ENCODE peak calls at places on chromosomes 7 and 10, in eight cellular contexts. M is head of caudate nucleus; E is stimulated activated CD4-positive, alpha-beta T cell treated with anti-CD3 and anti-CD28 coated beads, Interleukin-2, amount 100 ng/mL, for 4 hours; R is HAP-1; Q is AG04449; K is mesendoderm; B is stimulated activated CD8-positive, alpha-beta memory T cell treated with anti-CD3 and anti-CD28 coated beads, Interleukin-15, amount 100 ng/mL, for 1 hour; Y is putamen. O is an unnamed sample.

GRCh38 chr10:45035673-45036072 is 35.0 kb downstream of the ZNF22 start:
- DNase-seq in B (no peak), R (no peak), Q (no peak), K (no peak), M (no peak), Y (no peak), E (no peak), O (no peak)

GRCh38 chr7:513521-514166 is 6.0 kb downstream of the PDGFA start:
- DNase-seq in E (no peak), M (no peak), R (no peak), Q (no peak), B (no peak), K (no peak), Y (no peak), O (no peak)

GRCh38 chr10:71748671-71749191 is 24.6 kb downstream of the VSIR start:
- DNase-seq in B (peak), Q (no peak), M (peak), Y (peak), R (no peak), E (peak), K (no peak), O (no peak)

GRCh38 chr10:86661161-86662025 is 6.9 kb upstream of the LDB3 start:
- DNase-seq in K (no peak), Q (no peak), M (no peak), B (no peak), E (no peak), R (no peak), Y (no peak), O (no peak)

GRCh38 chr10:119211176-119211575 is 3.8 kb downstream of the GRK5 start:
- DNase-seq in Q (peak), K (no peak), B (no peak), R (no peak), Y (no peak), E (no peak), M (no peak), O (no peak)

GRCh38 chr7:146185844-146186243 is 69.2 kb downstream of the CNTNAP2 start:
- DNase-seq in K (no peak), R (no peak), B (no peak), Q (no peak), E (no peak), M (no peak), Y (no peak), O (no peak)

GRCh38 chr7:81025360-81025759 is 106.5 kb upstream of the SEMA3C start:
- DNase-seq in R (no peak), Q (no peak), Y (no peak), M (no peak), B (no peak), E (no peak), K (no peak), O (no peak)

GRCh38 chr7:124059375-124059774 is 26.5 kb upstream of the TMEM229A start:
- DNase-seq in Q (no peak), Y (no peak), B (no peak), R (no peak), E (no peak), M (no peak), K (no peak), O (no peak)

GRCh38 chr7:128841171-128841690 is 11.0 kb downstream of the FLNC start:
- DNase-seq in M (no peak), K (no peak), R (no peak), E (no peak), B (no peak), Y (no peak), Q (no peak), O (no peak)

GRCh38 chr10:126387041-126387908 is 1.0 kb downstream of the ADAM12 start:
- DNase-seq in Y (peak), B (no peak), K (peak), Q (no peak), E (no peak), R (peak), M (peak), O (no peak)

GRCh38 chr10:89845541-89846275 is 144.3 kb downstream of the KIF20B start:
- DNase-seq in K (peak), R (no peak), M (no peak), Q (no peak), B (no peak), Y (no peak), E (no peak), O (no peak)

O was measured in substantia nigra.